ENCODE peak calls at places on chromosomes 12 and 14, in nine cellular contexts. K is Caki2, E is T47D, N is testis, G is left cardiac atrium, O is OCI-M1, S is K562, W is progenitor cell of endocrine pancreas, Q is MM.1S. C is an unnamed sample.

GRCh38 chr12:113184098-113184899 is 979 bp downstream of the DDX54 start:
- DNase-seq in K (no peak), E (no peak), N (no peak), G (peak; percentile 77), O (peak; percentile 95), S (no peak), W (no peak), Q (no peak), C (no peak)

GRCh38 chr12:5076761-5077160 is 33.1 kb downstream of the KCNA5 start:
- DNase-seq in K (no peak), E (no peak), N (no peak), G (peak; percentile 45), O (no peak), S (no peak), W (no peak), Q (no peak), C (peak; percentile 64)

GRCh38 chr14:23284654-23285529 is 1.0 kb downstream of the HOMEZ start:
- DNase-seq in K (no peak), E (no peak), N (peak; percentile 37), G (no peak), O (peak; percentile 52), S (no peak), W (no peak), Q (peak; percentile 22), C (no peak)

GRCh38 chr14:33765251-33765650 is 185.6 kb downstream of the EGLN3 start:
- DNase-seq in K (no peak), E (no peak), N (no peak), G (peak; percentile 27), O (peak; percentile 1), S (no peak), W (no peak), Q (no peak), C (no peak)

GRCh38 chr12:75591628-75592027 is 80.2 kb upstream of the KRR1 start:
- DNase-seq in K (no peak), E (no peak), N (no peak), G (no peak), O (no peak), S (no peak), W (no peak), Q (no peak), C (no peak)

GRCh38 chr14:94113908-94114588 is 3.5 kb downstream of the IFI27 start:
- DNase-seq in K (no peak), E (no peak), N (peak; percentile 8), G (no peak), O (no peak), S (no peak), W (no peak), Q (no peak), C (no peak)

GRCh38 chr14:24909523-24910302 is 140.2 kb downstream of the STXBP6 start:
- DNase-seq in K (no peak), E (no peak), N (no peak), G (no peak), O (no peak), S (no peak), W (no peak), Q (no peak), C (no peak)

GRCh38 chr12:20369164-20370000 is 1.0 kb downstream of the PDE3A start:
- DNase-seq in K (peak; percentile 63), E (no peak), N (peak; percentile 57), G (peak; percentile 88), O (peak; percentile 58), S (no peak), W (peak; percentile 74), Q (no peak), C (no peak)

GRCh38 chr12:111685322-111685810 is 390 bp downstream of the BRAP start:
- DNase-seq in K (no peak), E (no peak), N (no peak), G (peak; percentile 28), O (peak; percentile 58), S (peak; percentile 60), W (no peak), Q (no peak), C (no peak)

GRCh38 chr14:33676135-33676566 is 274.7 kb downstream of the EGLN3 start:
- DNase-seq in K (peak; percentile 78), E (peak; percentile 61), N (peak; percentile 53), G (peak; percentile 30), O (peak; percentile 58), S (peak; percentile 47), W (no peak), Q (peak; percentile 56), C (peak; percentile 30)

GRCh38 chr12:81077686-81078441 is at the start of gene ACSS3:
- DNase-seq in K (no peak), E (peak; percentile 82), N (peak; percentile 72), G (peak; percentile 74), O (peak; percentile 50), S (no peak), W (peak; percentile 38), Q (no peak), C (no peak)

GRCh38 chr14:100901391-100902183 is 1.9 kb downstream of the RTL1 start:
- DNase-seq in K (no peak), E (no peak), N (peak; percentile 9), G (no peak), O (no peak), S (no peak), W (no peak), Q (no peak), C (no peak)

GRCh38 chr14:64723691-64724577 is 19.7 kb downstream of the PLEKHG3 start:
- DNase-seq in K (peak; percentile 63), E (no peak), N (no peak), G (no peak), O (no peak), S (no peak), W (no peak), Q (no peak), C (no peak)

GRCh38 chr12:115941362-115941761 is 336.1 kb downstream of the MED13L start:
- DNase-seq in K (no peak), E (no peak), N (no peak), G (no peak), O (no peak), S (no peak), W (no peak), Q (no peak), C (no peak)

GRCh38 chr12:123657211-123657610 is 13.7 kb upstream of the TCTN2 start:
- DNase-seq in K (no peak), E (no peak), N (no peak), G (no peak), O (no peak), S (no peak), W (no peak), Q (no peak), C (no peak)

GRCh38 chr12:97022831-97023230 is 115.8 kb downstream of the NEDD1 start:
- DNase-seq in K (no peak), E (no peak), N (no peak), G (no peak), O (no peak), S (no peak), W (no peak), Q (no peak), C (no peak)